ENCODE peak calls at places on chromosomes 11 and 22, in six cellular contexts. H is HCT116, A is GM12891, M is stomach, Z is esophagus muscularis mucosa, B is adrenal gland. Y is an unnamed sample.

GRCh38 chr11:71293961-71294782 is 41.8 kb upstream of the SHANK2 start:
- DNase-seq in B (no peak), M (peak; percentile 18), Z (peak; percentile 60), H (no peak), A (no peak), Y (no peak)

GRCh38 chr22:17951315-17951714 is 73.0 kb downstream of the MICAL3 start:
- DNase-seq in M (no peak), Z (no peak), B (no peak), H (no peak), A (no peak), Y (no peak)

GRCh38 chr22:20438678-20439492 is 1.3 kb upstream of the SCARF2 start:
- DNase-seq in Z (no peak), H (no peak), B (no peak), M (no peak), A (no peak), Y (no peak)

GRCh38 chr11:124882339-124883071 is 15.2 kb downstream of the ROBO4 start:
- DNase-seq in M (no peak), B (peak; percentile 14), Z (no peak), A (no peak), H (no peak), Y (no peak)

GRCh38 chr11:114587398-114587953 is 8.1 kb downstream of the NXPE4 start:
- DNase-seq in Z (no peak), B (no peak), M (no peak), H (no peak), A (no peak), Y (no peak)

GRCh38 chr11:35303596-35304392 is 115.6 kb downstream of the SLC1A2 start:
- DNase-seq in A (no peak), B (no peak), M (peak; percentile 41), Z (no peak), H (no peak), Y (no peak)

GRCh38 chr11:113952588-113952987 is 22.3 kb upstream of the HTR3A start:
- DNase-seq in B (no peak), H (no peak), M (no peak), Z (no peak), A (no peak), Y (no peak)

GRCh38 chr22:42300286-42301071 is 30.0 kb upstream of the TCF20 start:
- DNase-seq in B (no peak), A (peak; percentile 81), M (peak; percentile 27), H (no peak), Z (no peak), Y (no peak)

GRCh38 chr11:123061403-123062157 is at the start of gene HSPA8:
- DNase-seq in A (no peak), M (peak; percentile 60), H (no peak), Z (peak; percentile 92), B (peak; percentile 76), Y (peak; percentile 83)

GRCh38 chr11:128919192-128919591 is 23.5 kb downstream of the TP53AIP1 start:
- DNase-seq in H (no peak), M (no peak), B (no peak), A (no peak), Z (no peak), Y (no peak)

GRCh38 chr22:37675930-37676571 is 615 bp downstream of the LGALS1 start:
- DNase-seq in B (peak; percentile 74), M (no peak), A (no peak), Z (no peak), H (no peak), Y (no peak)

GRCh38 chr11:132605794-132606570 is 926.3 kb downstream of the OPCML start:
- DNase-seq in H (no peak), A (no peak), Z (peak; percentile 66), B (peak; percentile 20), M (no peak), Y (no peak)

GRCh38 chr11:60566773-60567172 is 51.6 kb downstream of the MS4A13 start:
- DNase-seq in M (no peak), A (no peak), H (no peak), B (no peak), Z (no peak), Y (no peak)

GRCh38 chr22:39290724-39291161 is 28.7 kb downstream of the RPL3 start:
- DNase-seq in M (peak; percentile 63), H (no peak), A (no peak), Z (no peak), B (no peak), Y (no peak)

GRCh38 chr11:26201411-26201810 is 130.5 kb upstream of the ANO3 start:
- DNase-seq in Z (no peak), M (no peak), H (no peak), A (no peak), B (no peak), Y (no peak)

GRCh38 chr11:3043315-3043871 is 13.8 kb downstream of the CARS1 start:
- DNase-seq in H (no peak), A (no peak), M (peak; percentile 78), B (peak; percentile 78), Z (no peak), Y (no peak)

GRCh38 chr11:69041516-69041915 is 7.2 kb upstream of the TPCN2 start:
- DNase-seq in H (no peak), Z (no peak), A (no peak), B (no peak), M (no peak), Y (no peak)

GRCh38 chr22:24995649-24996180 is 43.2 kb downstream of the KIAA1671 start:
- DNase-seq in Z (no peak), B (no peak), M (no peak), A (no peak), H (no peak), Y (no peak)

GRCh38 chr11:112524808-112525207 is 264.1 kb upstream of the PLET1 start:
- DNase-seq in A (no peak), H (no peak), B (no peak), Z (no peak), M (peak; percentile 35), Y (no peak)

GRCh38 chr22:45292675-45293402 is 8.1 kb downstream of the UPK3A start:
- DNase-seq in H (no peak), M (no peak), A (no peak), B (no peak), Z (no peak), Y (no peak)

DNA sequence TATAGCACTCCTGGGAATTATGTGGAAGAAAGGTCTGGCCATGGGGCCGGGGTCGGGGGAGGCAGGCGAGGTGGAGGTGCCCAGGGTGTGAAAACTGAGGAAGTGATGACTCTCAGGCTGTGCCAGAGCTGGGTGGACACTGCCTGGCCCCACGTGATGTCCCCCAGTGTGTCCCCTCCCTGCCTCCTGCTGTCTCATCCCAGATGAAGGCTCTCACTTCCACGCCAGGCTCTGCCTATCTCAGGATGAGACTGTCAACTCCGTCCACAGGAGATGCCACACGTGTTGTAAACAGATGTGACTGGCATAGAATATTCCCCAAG is 51.4 kb downstream of the RPS6KA4 start:
- DNase-seq in H (no peak), A (no peak), Z (no peak), M (no peak), B (no peak), Y (no peak)
- TF ChIP-seq POLR2A in H (no peak), A (no peak), Z (no peak), M (no peak), B (no peak), Y (no peak)

GRCh38 chr11:76781861-76782500 is 1.2 kb upstream of the TSKU start:
- DNase-seq in H (no peak), Z (no peak), A (no peak), M (no peak), B (no peak), Y (no peak)

GRCh38 chr11:76783901-76784813 is 1.0 kb downstream of the TSKU start:
- DNase-seq in H (peak; percentile 55), Z (no peak), B (peak; percentile 39), A (no peak), M (peak; percentile 56), Y (peak; percentile 81)

GRCh38 chr11:76782526-76783293 is 446 bp upstream of the TSKU start:
- DNase-seq in M (peak; percentile 82), A (no peak), Z (peak; percentile 98), H (peak; percentile 79), B (peak; percentile 72), Y (peak; percentile 89)

GRCh38 chr11:76785513-76785912 is 2.4 kb downstream of the TSKU start:
- DNase-seq in H (no peak), Z (no peak), A (no peak), M (no peak), B (no peak), Y (peak; percentile 37)

DNA sequence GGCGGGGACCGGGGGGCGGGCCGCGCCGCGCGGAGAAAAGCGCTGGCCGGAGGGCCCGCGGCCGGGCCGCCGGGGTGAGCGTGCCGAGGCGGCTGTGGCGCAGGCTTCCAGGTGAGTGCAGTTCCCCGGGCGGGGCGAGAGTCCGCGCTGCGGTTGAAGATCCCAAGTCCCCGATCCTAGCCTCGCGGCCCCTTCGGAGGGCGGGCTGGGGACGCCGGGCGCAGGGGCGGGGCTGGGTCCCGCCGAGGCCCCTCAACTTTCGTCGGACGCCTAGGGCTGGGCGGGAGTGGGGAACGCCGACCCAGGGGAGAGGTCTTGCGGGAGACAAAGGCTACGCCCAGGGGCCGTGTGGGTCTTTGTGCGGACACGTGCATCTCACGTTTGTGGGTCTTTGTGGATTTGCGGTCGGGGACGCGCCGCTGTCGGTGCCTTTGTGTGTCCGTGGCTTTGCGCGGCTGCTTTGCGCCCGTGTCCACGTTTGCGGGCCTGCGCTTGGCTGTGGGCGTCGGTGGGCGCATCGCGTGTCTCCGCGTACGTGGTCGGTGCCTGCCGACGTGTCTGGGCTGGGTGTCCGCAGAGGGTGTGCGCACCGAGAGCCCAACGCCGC is at the start of gene TSKU:
- DNase-seq in B (no peak), M (no peak), Z (no peak), A (peak; percentile 70), H (no peak), Y (peak; percentile 78)
- TF ChIP-seq POLR2A in B (no peak), M (no peak), Z (no peak), A (no peak), H (peak; percentile 55), Y (peak; percentile 38)

DNA sequence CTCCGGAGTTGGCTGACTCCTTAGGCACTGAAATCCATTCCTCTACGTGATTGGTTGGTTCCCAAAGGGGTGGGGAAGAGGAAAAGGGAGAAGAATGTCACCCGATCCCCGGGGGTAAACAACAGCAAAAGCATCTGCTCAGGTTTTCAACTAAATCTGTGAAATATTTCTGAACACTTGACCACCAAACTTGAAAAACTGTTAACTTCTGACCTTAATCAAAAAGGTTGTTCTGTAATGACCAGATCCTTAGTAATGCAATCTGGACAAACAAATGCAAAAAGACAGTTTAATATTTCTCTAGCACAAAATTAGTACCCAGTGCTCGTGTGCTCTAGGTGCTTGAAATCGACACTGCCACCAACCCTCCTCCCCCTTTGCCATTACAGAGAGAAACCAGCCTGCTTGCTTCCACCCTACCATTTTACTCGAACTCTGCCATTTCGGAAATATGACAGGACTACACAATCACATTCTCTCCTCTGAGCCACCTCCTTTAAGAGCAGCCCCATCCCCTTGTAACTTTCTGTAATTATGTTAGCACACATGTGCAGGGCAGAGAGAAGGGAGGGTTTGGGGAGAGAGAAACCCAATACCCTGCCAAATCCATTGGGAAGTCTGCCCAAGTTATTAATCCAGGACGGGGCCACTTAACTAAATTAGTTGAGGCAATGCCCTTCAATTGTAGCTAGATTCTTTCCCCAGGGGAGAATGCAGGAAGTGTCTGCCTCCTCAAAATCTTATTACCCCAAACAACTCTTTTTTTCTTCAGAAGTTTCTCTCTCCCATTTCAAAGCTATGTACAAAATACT is 113.8 kb downstream of the RBFOX2 start:
- DNase-seq in Z (no peak), A (no peak), H (peak; percentile 80), M (peak; percentile 58), B (peak; percentile 70), Y (peak; percentile 41)
- TF ChIP-seq POLR2A in Z (no peak), A (no peak), H (no peak), M (no peak), B (peak; percentile 53), Y (no peak)

DNA sequence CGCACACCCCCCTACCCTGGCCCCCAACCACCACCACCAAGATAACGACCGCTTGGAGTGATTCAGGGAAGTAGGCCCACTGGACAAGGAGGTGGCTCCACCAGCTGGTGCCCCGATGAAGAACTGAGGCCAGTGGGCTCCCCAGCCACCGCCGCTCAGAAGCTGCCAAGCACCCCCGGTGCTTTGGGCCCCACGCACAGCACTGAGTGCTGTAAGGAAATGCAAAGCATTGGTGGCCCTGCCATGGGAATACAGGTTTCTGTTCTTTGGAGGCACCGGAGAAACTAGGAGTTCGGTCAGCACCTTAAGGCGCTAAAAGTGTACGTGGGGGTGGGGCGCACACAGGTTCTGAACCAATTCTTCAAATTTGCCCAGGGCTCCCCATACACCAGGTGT is 664 bp upstream of the PRSS23 start:
- DNase-seq in H (no peak), M (no peak), B (no peak), A (no peak), Z (no peak), Y (peak; percentile 23)
- TF ChIP-seq POLR2A in H (no peak), M (no peak), B (no peak), A (no peak), Z (no peak), Y (no peak)